ENCODE peak calls at places on chromosomes 4 and X, in seven cellular contexts. V is uterus, H is kidney, M is pancreas, D is fibroblast of lung, Y is psoas muscle, U is ovary. C is an unnamed sample.

GRCh38 chr4:109722357-109722756 is 7.5 kb downstream of the PLA2G12A start:
- DNase-seq in U (no peak), M (no peak), V (no peak), Y (no peak), D (no peak), H (no peak), C (no peak)

GRCh38 chrX:7109838-7110793 is 37.4 kb upstream of the STS start:
- DNase-seq in H (no peak), Y (no peak), U (no peak), M (no peak), D (no peak), V (no peak), C (no peak)

GRCh38 chr4:136918772-136919171 is 613.5 kb downstream of the PCDH18 start:
- DNase-seq in M (no peak), D (no peak), U (no peak), Y (no peak), V (no peak), H (peak; percentile 52), C (no peak)

GRCh38 chr4:180134116-180134866 is 2108.9 kb upstream of the TENM3 start:
- DNase-seq in U (no peak), D (peak; percentile 19), H (no peak), Y (peak; percentile 37), M (no peak), V (no peak), C (no peak)

GRCh38 chrX:108018659-108019381 is 26.0 kb upstream of the VSIG1 start:
- DNase-seq in D (no peak), V (no peak), U (no peak), H (no peak), M (no peak), Y (no peak), C (no peak)

GRCh38 chrX:68894142-68894512 is 65.3 kb downstream of the EFNB1 start:
- DNase-seq in U (no peak), M (no peak), D (no peak), H (no peak), V (no peak), Y (peak; percentile 65), C (no peak)

GRCh38 chr4:48801739-48802138 is 21.7 kb upstream of the FRYL start:
- DNase-seq in U (no peak), V (no peak), H (no peak), D (peak; percentile 8), M (no peak), Y (no peak), C (no peak)

GRCh38 chr4:159685406-159686092 is 582.7 kb downstream of the RAPGEF2 start:
- DNase-seq in U (no peak), D (no peak), M (no peak), H (no peak), V (no peak), Y (no peak), C (no peak)

GRCh38 chrX:85244411-85245210 is 820 bp downstream of the ZNF711 start:
- DNase-seq in M (peak; percentile 15), U (peak; percentile 27), V (no peak), Y (no peak), H (peak; percentile 53), D (peak; percentile 23), C (no peak)

GRCh38 chr4:3859571-3859970 is 93.4 kb downstream of the ADRA2C start:
- DNase-seq in M (no peak), U (no peak), H (peak; percentile 29), V (no peak), D (no peak), Y (peak; percentile 18), C (no peak)

GRCh38 chrX:68830486-68831404 is 1.9 kb downstream of the EFNB1 start:
- DNase-seq in Y (no peak), M (no peak), H (no peak), D (no peak), U (no peak), V (no peak), C (peak; percentile 55)

GRCh38 chrX:12895856-12896255 is 10.6 kb upstream of the TLR8 start:
- DNase-seq in V (no peak), D (no peak), H (no peak), Y (no peak), U (no peak), M (no peak), C (no peak)

GRCh38 chr4:172995161-172995560 is 173.4 kb upstream of the GALNT7 start:
- DNase-seq in V (no peak), H (no peak), D (peak; percentile 39), Y (no peak), M (no peak), U (no peak), C (no peak)

GRCh38 chr4:113781439-113782040 is 20.0 kb upstream of the CAMK2D start:
- DNase-seq in H (no peak), V (no peak), Y (no peak), D (peak; percentile 72), U (no peak), M (no peak), C (no peak)

GRCh38 chrX:76453737-76454406 is 26.4 kb downstream of the MAGEE1 start:
- DNase-seq in D (no peak), M (peak; percentile 51), Y (no peak), V (no peak), U (no peak), H (no peak), C (no peak)

GRCh38 chr4:11130195-11130975 is 298.3 kb downstream of the HS3ST1 start:
- DNase-seq in D (peak; percentile 72), V (no peak), M (no peak), Y (no peak), H (no peak), U (no peak), C (no peak)

GRCh38 chr4:75849459-75849858 is 52.8 kb downstream of the PPEF2 start:
- DNase-seq in U (no peak), D (no peak), V (no peak), M (no peak), H (no peak), Y (no peak), C (no peak)

GRCh38 chr4:3336389-3337356 is 43.9 kb downstream of the RGS12 start:
- DNase-seq in D (no peak), U (no peak), M (no peak), H (no peak), Y (no peak), V (no peak), C (peak; percentile 40)

GRCh38 chr4:735583-735982 is 30.0 kb downstream of the PCGF3 start:
- DNase-seq in V (no peak), D (no peak), Y (peak; percentile 14), H (no peak), M (no peak), U (no peak), C (no peak)
- H3K36me3 ChIP-seq in V (no peaks in the 10 kb centered on the region), D (peaks cover 44% of the 10 kb centered on the region), Y (peaks cover 76% of the 10 kb centered on the region), H (peaks cover 41% of the 10 kb centered on the region), M (peaks cover 41% of the 10 kb centered on the region), U (no peaks in the 10 kb centered on the region), C (peaks cover 70% of the 10 kb centered on the region)

DNA sequence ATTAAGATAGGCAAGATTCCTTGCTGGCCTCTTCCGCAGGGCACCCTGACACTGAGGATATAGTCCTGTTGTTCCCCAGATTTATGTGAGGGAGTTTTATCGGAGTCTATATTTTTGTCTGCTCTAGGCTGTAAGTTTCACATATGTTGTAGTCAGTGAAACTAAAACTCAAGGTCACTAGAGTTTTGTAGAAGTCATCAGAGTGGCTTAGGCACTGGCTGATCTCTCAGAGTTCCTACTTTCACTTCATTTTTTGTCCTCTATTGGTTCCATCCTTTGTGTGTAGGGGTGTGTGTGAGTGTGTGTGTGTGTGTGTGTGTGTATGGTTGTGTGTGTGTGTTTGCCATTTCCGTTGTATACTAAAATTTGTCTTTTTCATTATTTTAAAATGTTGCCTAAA is 577.5 kb downstream of the IQCM start:
- DNase-seq in Y (no peak), M (no peak), V (no peak), U (no peak), D (no peak), H (no peak), C (no peak)
- H3K9me3 ChIP-seq in Y (no peaks in the 10 kb centered on the region), M (no peaks in the 10 kb centered on the region), V (no peaks in the 10 kb centered on the region), U (no peaks in the 10 kb centered on the region), D (no peaks in the 10 kb centered on the region), H (no peaks in the 10 kb centered on the region), C (no peaks in the 10 kb centered on the region)

DNA sequence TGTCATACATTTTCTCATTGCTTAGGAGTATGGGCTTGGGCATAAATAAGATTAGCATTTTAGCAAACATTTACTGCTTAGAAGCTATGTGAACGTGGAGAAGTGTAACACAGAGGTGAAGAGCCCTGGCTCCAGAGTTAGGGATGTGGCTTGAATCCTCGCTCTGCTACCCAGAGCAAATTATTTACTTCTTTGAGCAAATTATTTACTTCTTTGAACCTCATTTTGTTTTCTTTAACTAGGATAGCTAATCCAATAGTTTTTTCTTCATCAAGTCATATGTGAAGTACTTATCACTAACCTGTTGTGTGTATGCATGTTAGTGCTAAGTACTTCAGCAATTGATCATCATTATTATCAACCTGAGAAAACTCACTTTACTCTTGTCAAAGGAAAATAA is 10.7 kb upstream of the YTHDC1 start:
- DNase-seq in Y (no peak), M (no peak), U (no peak), H (no peak), V (no peak), D (no peak), C (no peak)
- H3K27ac ChIP-seq in Y (no peak overlapping the region), M (no peak overlapping the region), U (no peak overlapping the region), H (no peak overlapping the region), V (no peak overlapping the region), D (no peak overlapping the region), C (no peak overlapping the region)

GRCh38 chr4:102849579-102850104 is 19.1 kb upstream of the CISD2 start:
- DNase-seq in V (no peak), U (no peak), M (no peak), H (no peak), D (no peak), Y (no peak), C (no peak)

GRCh38 chr4:102850373-102850772 is 18.4 kb upstream of the CISD2 start:
- DNase-seq in V (no peak), U (no peak), H (no peak), Y (no peak), M (no peak), D (no peak), C (no peak)

GRCh38 chr4:102843938-102844337 is 16.6 kb upstream of the UBE2D3 start:
- DNase-seq in M (no peak), V (no peak), Y (no peak), U (no peak), H (no peak), D (no peak), C (no peak)

GRCh38 chr4:102843273-102843672 is 15.9 kb upstream of the UBE2D3 start:
- DNase-seq in Y (no peak), H (no peak), D (no peak), M (no peak), V (no peak), U (no peak), C (no peak)

GRCh38 chr4:102847687-102848086 is 20.3 kb upstream of the UBE2D3 start:
- DNase-seq in Y (no peak), M (no peak), D (no peak), U (no peak), V (no peak), H (no peak), C (no peak)
- H3K36me3 ChIP-seq in Y (peaks cover 3% of the 10 kb centered on the region), M (no peaks in the 10 kb centered on the region), D (no peaks in the 10 kb centered on the region), U (no peaks in the 10 kb centered on the region), V (no peaks in the 10 kb centered on the region), H (no peaks in the 10 kb centered on the region), C (peaks cover 4% of the 10 kb centered on the region)

GRCh38 chr4:12296366-12296765 is 867.7 kb upstream of the HS3ST1 start:
- DNase-seq in U (no peak), V (no peak), Y (no peak), M (no peak), H (no peak), D (no peak), C (no peak)
- H3K9me3 ChIP-seq in U (no peaks in the 10 kb centered on the region), V (no peaks in the 10 kb centered on the region), Y (no peaks in the 10 kb centered on the region), M (no peaks in the 10 kb centered on the region), H (no peaks in the 10 kb centered on the region), D (no peaks in the 10 kb centered on the region), C (no peaks in the 10 kb centered on the region)